ENCODE peak calls at places on chromosome 11, in five cellular contexts. T, Q, U, E and C are unnamed samples. For H3K36me3, the result is how much of the 10 kb centered on the place peaks cover.

GRCh38 chr11:109968781-109969180 is 124.4 kb upstream of the ZC3H12C start:
- DNase-seq in T (no peak), Q (no peak), E (no peak), U (no peak), C (no peak)

GRCh38 chr11:79515781-79516180 is 75.0 kb upstream of the TENM4 start:
- DNase-seq in E (no peak), Q (no peak), U (no peak), T (no peak), C (no peak)

GRCh38 chr11:2360081-2360642 is 16.9 kb upstream of the CD81 start:
- DNase-seq in E (no peak), T (no peak), Q (no peak), U (no peak), C (no peak)

GRCh38 chr11:64650923-64651523 is 60.0 kb downstream of the SLC22A12 start:
- DNase-seq in T (no peak), E (no peak), Q (no peak), U (no peak), C (no peak)

GRCh38 chr11:83684071-83684470 is 397.9 kb upstream of the CCDC90B start:
- DNase-seq in E (no peak), Q (no peak), U (no peak), T (no peak), C (no peak)

GRCh38 chr11:68818181-68818580 is 23.5 kb downstream of the CPT1A start:
- DNase-seq in Q (no peak), U (no peak), E (no peak), T (no peak), C (no peak)

GRCh38 chr11:114088836-114089235 is 29.3 kb downstream of the ZBTB16 start:
- DNase-seq in Q (no peak), U (no peak), T (no peak), E (no peak), C (no peak)

GRCh38 chr11:96338910-96339703 is 3.9 kb downstream of the MAML2 start:
- DNase-seq in U (no peak), T (peak), Q (no peak), E (peak), C (peak)

GRCh38 chr11:19276859-19277808 is 36.4 kb upstream of the E2F8 start:
- DNase-seq in Q (no peak), E (no peak), T (peak), U (no peak), C (no peak)

GRCh38 chr11:112357488-112357887 is 96.8 kb upstream of the PLET1 start:
- DNase-seq in U (no peak), E (no peak), Q (no peak), T (no peak), C (no peak)

GRCh38 chr11:70577948-70578347 is 179.6 kb downstream of the CTTN start:
- DNase-seq in T (no peak), Q (no peak), U (peak), E (no peak), C (no peak)

GRCh38 chr11:69744435-69744834 is 30.7 kb downstream of the FGF4 start:
- DNase-seq in T (no peak), U (no peak), E (no peak), Q (no peak), C (no peak)

GRCh38 chr11:70755410-70756158 is 357.3 kb downstream of the CTTN start:
- DNase-seq in E (peak), U (peak), Q (peak), T (peak), C (peak)

GRCh38 chr11:10902301-10902700 is 44.4 kb upstream of the ZBED5 start:
- DNase-seq in Q (no peak), E (no peak), T (no peak), U (no peak), C (no peak)

GRCh38 chr11:10899542-10899830 is 41.6 kb upstream of the ZBED5 start:
- DNase-seq in T (peak), E (no peak), U (peak), Q (no peak), C (no peak)

GRCh38 chr11:10902756-10903155 is 44.9 kb upstream of the ZBED5 start:
- DNase-seq in T (no peak), Q (no peak), U (no peak), E (no peak), C (no peak)

GRCh38 chr11:10898763-10899541 is 41.1 kb upstream of the ZBED5 start:
- DNase-seq in U (no peak), T (no peak), Q (no peak), E (no peak), C (no peak)

DNA sequence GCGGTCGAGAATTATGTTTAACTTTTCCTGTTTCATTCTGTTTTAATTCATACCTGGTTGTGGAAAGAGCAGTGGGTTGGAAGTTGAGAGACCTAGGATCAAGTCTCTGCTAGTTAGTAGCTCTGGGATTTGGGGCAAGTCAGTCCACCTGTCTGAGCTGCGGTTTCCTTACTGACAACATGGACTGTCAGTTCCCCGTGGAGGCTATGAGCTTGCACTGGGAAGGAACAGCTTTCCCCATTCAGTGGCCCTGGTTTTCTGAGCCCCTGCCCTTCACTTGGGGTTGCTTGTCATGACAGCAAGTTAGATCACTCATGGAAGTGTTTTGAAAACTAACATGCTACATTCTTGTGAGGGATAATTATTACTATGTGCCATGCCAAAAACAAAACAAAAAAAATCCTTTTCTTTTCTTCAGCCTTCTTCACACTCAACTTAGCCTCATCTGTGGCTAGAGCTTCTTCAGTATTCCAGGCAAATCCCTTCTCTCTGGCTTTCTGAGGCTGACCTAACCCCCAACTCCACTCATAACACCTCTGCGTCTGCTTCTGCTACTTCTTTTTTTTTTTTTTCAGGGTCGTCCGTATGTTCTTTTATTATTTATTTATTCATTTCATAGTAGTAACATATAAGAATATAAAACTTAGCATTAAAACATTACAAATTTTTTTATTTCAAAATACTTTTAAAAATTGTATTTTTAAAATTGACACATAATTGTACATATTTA is 43.0 kb upstream of the ZBED5 start:
- DNase-seq in E (no peak), T (no peak), Q (no peak), U (no peak), C (no peak)
- H3K4me3 ChIP-seq in E (no peak), T (no peak), Q (no peak), U (no peak), C (no peak)

GRCh38 chr11:6601041-6601461 is 2.4 kb downstream of the RRP8 start:
- DNase-seq in T (no peak), E (no peak), Q (no peak), U (no peak), C (no peak)
- H3K36me3 ChIP-seq in T (under half), E (under half), Q (under half), U (under half), C (under half)

DNA sequence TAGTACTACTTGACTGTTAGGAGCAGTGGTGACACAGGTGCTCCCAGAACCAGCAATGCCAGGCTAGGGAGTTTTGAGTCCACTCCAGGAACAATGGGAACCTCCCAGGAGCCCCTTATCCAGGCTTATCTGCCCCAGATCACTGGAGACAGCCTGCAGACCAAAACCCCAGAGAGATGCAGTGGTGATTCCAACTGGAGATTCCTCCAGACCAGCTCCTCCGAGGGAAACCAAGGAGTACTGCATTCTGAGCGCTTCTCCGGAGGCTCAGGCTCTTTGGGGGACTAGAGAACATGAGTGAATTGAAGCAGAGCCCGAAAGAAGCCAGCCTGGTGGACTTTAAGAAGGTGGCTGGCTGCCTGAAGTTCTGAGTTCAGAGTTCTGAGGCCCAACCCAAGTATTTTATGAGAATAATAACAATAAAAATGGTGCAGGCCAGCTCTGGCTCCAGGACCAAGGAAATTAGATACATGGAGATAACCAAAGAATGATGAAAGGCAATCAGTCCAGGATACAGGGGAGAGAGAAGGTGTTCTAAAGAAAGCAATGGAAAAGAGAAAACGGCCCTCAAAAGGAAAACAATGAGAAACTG is 1.3 kb upstream of the TMEM25 start:
- DNase-seq in Q (no peak), U (no peak), T (no peak), E (no peak), C (no peak)
- H3K4me3 ChIP-seq in Q (no peak), U (peak), T (no peak), E (peak), C (no peak)

GRCh38 chr11:78230161-78230877 is 41.6 kb downstream of the USP35 start:
- DNase-seq in E (no peak), U (peak), Q (no peak), T (no peak), C (no peak)
- H3K36me3 ChIP-seq in E (under half), U (under half), Q (under half), T (under half), C (under half)

DNA sequence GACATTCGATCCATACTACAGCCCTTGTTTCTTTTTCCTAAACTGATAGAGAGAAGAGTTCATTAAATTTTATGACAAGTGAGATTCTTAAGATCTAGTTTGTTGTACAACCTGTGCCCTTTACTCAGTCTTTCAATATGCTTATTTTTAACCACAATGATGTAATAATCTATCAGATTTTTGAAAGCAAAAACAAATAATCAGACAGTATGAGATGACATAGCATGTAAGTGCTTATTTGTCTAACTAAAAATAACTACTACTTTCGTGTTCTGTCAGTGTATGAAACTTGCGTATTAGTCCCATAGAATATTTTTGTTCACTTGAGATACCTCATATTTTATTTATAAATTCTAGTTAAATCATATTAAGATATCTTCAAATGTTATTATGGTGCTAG is 33.2 kb downstream of the RAB39A start:
- DNase-seq in E (no peak), Q (no peak), T (no peak), U (no peak), C (no peak)
- H3K4me3 ChIP-seq in E (no peak), Q (no peak), T (no peak), U (no peak), C (no peak)